ENCODE peak calls at places on chromosomes 1 and 21, in six cellular contexts. A is thoracic aorta, M is pancreas, F is stomach, K is heart left ventricle, L is IMR-90. G is an unnamed sample. For H3K4me1, the result is how much of the 10 kb centered on the place peaks cover.

GRCh38 chr1:218787826-218788225 is 385.9 kb upstream of the LYPLAL1 start:
- DNase-seq in L (no peak), A (no peak), K (no peak), F (no peak), M (no peak), G (no peak)

GRCh38 chr1:9284061-9284460 is 8.6 kb upstream of the SPSB1 start:
- DNase-seq in M (no peak), L (no peak), F (no peak), A (no peak), K (no peak), G (no peak)

GRCh38 chr1:59100975-59101374 is 195.9 kb upstream of the FGGY start:
- DNase-seq in A (no peak), K (no peak), F (no peak), L (peak), M (no peak), G (no peak)

GRCh38 chr1:33094971-33095604 is 14.1 kb downstream of the AZIN2 start:
- DNase-seq in M (peak), K (no peak), L (peak), A (no peak), F (peak), G (no peak)

GRCh38 chr1:9473032-9473792 is 66.1 kb upstream of the SLC25A33 start:
- DNase-seq in K (peak), A (peak), M (no peak), F (peak), L (peak), G (no peak)

GRCh38 chr1:21291184-21291583 is 921 bp upstream of the ECE1 start:
- DNase-seq in A (no peak), K (peak), M (no peak), L (no peak), F (no peak), G (no peak)

GRCh38 chr1:205950280-205950679 is 7.0 kb upstream of the SLC26A9 start:
- DNase-seq in A (no peak), L (peak), K (no peak), M (peak), F (peak), G (no peak)

GRCh38 chr1:192513697-192514096 is 61.9 kb upstream of the RGS1 start:
- DNase-seq in A (no peak), M (no peak), F (no peak), L (no peak), K (no peak), G (no peak)

GRCh38 chr21:35222541-35222941 is 173.4 kb upstream of the RUNX1 start:
- DNase-seq in F (no peak), K (no peak), M (no peak), A (no peak), L (no peak), G (no peak)

GRCh38 chr1:19643602-19644419 is at the start of gene NBL1:
- DNase-seq in L (peak), K (peak), A (no peak), F (peak), M (peak), G (peak)

GRCh38 chr1:44031051-44031899 is at the start of gene SLC6A9:
- DNase-seq in K (no peak), M (peak), F (peak), A (peak), L (peak), G (no peak)

GRCh38 chr1:31434101-31434871 is 21.3 kb downstream of the SERINC2 start:
- DNase-seq in A (no peak), K (no peak), M (no peak), F (peak), L (no peak), G (peak)

GRCh38 chr1:192489748-192490147 is 85.8 kb upstream of the RGS1 start:
- DNase-seq in K (no peak), F (peak), L (peak), A (peak), M (peak), G (peak)

GRCh38 chr1:36729289-36729688 is 246.6 kb upstream of the CSF3R start:
- DNase-seq in M (no peak), F (no peak), L (no peak), A (no peak), K (no peak), G (no peak)

GRCh38 chr1:226882187-226882586 is 11.8 kb downstream of the PSEN2 start:
- DNase-seq in F (no peak), M (no peak), K (no peak), L (no peak), A (no peak), G (no peak)

GRCh38 chr1:214002472-214002871 is 14.7 kb downstream of the PROX1 start:
- DNase-seq in M (no peak), F (no peak), A (no peak), L (peak), K (no peak), G (no peak)

GRCh38 chr1:221637641-221638041 is 104.2 kb downstream of the DUSP10 start:
- DNase-seq in F (no peak), K (no peak), L (peak), A (no peak), M (no peak), G (no peak)

GRCh38 chr1:98172578-98172977 is 251.7 kb upstream of the DPYD start:
- DNase-seq in K (no peak), F (no peak), A (no peak), L (peak), M (no peak), G (no peak)

GRCh38 chr1:235411489-235412486 is 44.6 kb downstream of the TBCE start:
- DNase-seq in F (peak), K (no peak), A (no peak), L (no peak), M (no peak), G (no peak)

GRCh38 chr1:64685942-64686341 is 58.9 kb upstream of the RAVER2 start:
- DNase-seq in A (no peak), M (no peak), K (no peak), F (no peak), L (no peak), G (no peak)

GRCh38 chr1:7987528-7987927 is 26.0 kb downstream of the PARK7 start:
- DNase-seq in L (no peak), A (no peak), F (no peak), K (no peak), M (no peak), G (no peak)

GRCh38 chr1:110556471-110556807 is 37.5 kb upstream of the KCNA10 start:
- DNase-seq in F (no peak), M (no peak), A (no peak), K (no peak), L (no peak), G (no peak)

GRCh38 chr1:18794561-18794960 is 64.9 kb downstream of the TAS1R2 start:
- DNase-seq in A (no peak), K (no peak), F (no peak), M (no peak), L (no peak), G (no peak)

GRCh38 chr1:71228236-71228635 is 147.4 kb upstream of the ZRANB2 start:
- DNase-seq in F (no peak), M (no peak), K (no peak), L (no peak), A (no peak), G (no peak)

GRCh38 chr1:160407819-160408801 is 7.7 kb downstream of the VANGL2 start:
- DNase-seq in K (no peak), M (no peak), F (no peak), A (no peak), L (no peak), G (no peak)

GRCh38 chr21:39087238-39087975 is 95.8 kb downstream of the PSMG1 start:
- DNase-seq in L (no peak), F (no peak), M (no peak), K (peak), A (no peak), G (peak)

GRCh38 chr1:56515898-56516538 is 63.3 kb downstream of the PLPP3 start:
- DNase-seq in A (no peak), K (no peak), M (no peak), F (no peak), L (no peak), G (no peak)

GRCh38 chr21:44617071-44617501 is 5.2 kb downstream of the KRTAP10-8 start:
- DNase-seq in A (no peak), K (no peak), M (no peak), F (no peak), L (no peak), G (no peak)

GRCh38 chr21:44619886-44620285 is 7.0 kb upstream of the KRTAP10-9 start:
- DNase-seq in F (no peak), A (no peak), L (no peak), K (no peak), M (no peak), G (no peak)

GRCh38 chr21:44616591-44616926 is 4.7 kb downstream of the KRTAP10-8 start:
- DNase-seq in F (no peak), M (no peak), K (no peak), A (no peak), L (no peak), G (no peak)

GRCh38 chr21:44618504-44618903 is 6.6 kb downstream of the KRTAP10-8 start:
- DNase-seq in A (no peak), F (no peak), K (peak), M (no peak), L (peak), G (no peak)

GRCh38 chr21:44618909-44619308 is 7.0 kb downstream of the KRTAP10-8 start:
- DNase-seq in K (no peak), F (no peak), L (no peak), M (no peak), A (no peak), G (no peak)
- H3K27ac ChIP-seq in K (no peak), F (peak), L (no peak), M (no peak), A (no peak), G (no peak)

GRCh38 chr1:168265596-168265995 is 15.1 kb upstream of the TBX19 start:
- DNase-seq in M (no peak), F (no peak), A (no peak), L (no peak), K (no peak), G (no peak)
- H3K4me1 ChIP-seq in M (under half), F (under half), A (under half), L (under half), K (under half), G (under half)

DNA sequence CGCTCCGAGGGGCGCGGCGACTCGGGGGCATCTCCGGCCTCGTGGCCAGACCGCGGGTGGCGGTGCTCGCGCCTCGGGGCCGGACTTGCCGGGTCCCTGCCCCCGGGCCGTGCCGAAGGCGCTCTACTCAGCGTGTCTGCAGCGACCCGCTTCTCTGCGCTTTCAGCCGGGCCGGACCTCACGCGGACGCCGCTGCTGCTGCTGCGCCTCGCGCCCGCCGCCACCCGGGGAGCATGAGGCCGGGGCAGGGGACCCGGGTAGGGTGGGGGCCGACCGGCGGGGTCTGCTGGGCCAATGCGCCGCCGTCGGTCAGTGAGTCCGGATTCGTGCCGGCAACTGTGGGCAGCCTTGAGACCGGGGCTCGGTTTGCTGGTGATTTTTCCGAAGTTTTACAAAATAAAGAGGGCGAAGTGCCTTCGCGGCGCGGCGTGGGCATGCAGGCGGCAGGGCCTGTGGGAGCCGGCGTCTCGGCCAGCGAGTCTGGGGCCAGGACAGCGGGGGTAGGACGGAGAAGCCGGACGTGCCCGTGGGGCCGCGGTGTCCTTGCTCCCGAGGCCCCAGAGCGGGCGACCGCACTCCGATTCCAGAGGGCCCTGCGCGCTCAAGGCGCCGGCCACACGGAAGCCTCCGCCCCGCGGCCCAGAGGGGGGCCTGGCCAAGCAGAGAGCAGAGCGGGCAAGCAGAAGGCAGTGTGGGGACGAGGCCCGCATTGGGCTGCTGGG is 749 bp downstream of the FAM163A start:
- DNase-seq in K (no peak), A (no peak), L (no peak), F (no peak), M (no peak), G (no peak)
- H3K4me3 ChIP-seq in K (peak), A (peak), L (no peak), F (peak), M (peak), G (peak)

DNA sequence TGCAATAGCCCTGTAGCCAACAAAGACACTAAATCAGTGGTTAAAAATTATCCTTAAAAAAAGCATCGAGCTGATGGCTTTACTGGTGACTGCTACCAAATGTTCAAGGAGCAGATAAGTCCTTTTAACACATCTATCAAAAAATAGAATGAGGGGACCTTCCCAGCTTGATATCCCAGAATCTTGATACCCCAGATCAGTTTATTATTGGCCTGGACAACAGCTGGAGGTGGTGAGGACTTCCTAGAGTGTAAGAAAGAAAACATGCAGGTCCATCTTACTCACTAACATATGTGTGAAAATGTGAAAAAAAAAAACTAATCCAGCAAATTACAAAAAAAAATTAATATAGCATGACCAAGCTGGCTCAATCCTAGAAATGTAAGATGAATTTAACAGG is 21.3 kb downstream of the CHIT1 start:
- DNase-seq in M (no peak), L (no peak), F (no peak), K (no peak), A (no peak), G (no peak)
- H3K27ac ChIP-seq in M (no peak), L (no peak), F (no peak), K (no peak), A (no peak), G (no peak)

GRCh38 chr1:115765091-115765490 is 3.4 kb downstream of the CASQ2 start:
- DNase-seq in M (no peak), L (no peak), A (no peak), K (no peak), F (no peak), G (no peak)

GRCh38 chr1:115762792-115763191 is 5.7 kb downstream of the CASQ2 start:
- DNase-seq in L (no peak), A (no peak), F (no peak), K (no peak), M (no peak), G (no peak)

GRCh38 chr1:115767403-115767802 is 1.1 kb downstream of the CASQ2 start:
- DNase-seq in L (no peak), M (no peak), A (no peak), K (no peak), F (no peak), G (no peak)

GRCh38 chr1:115761601-115762302 is 6.8 kb downstream of the CASQ2 start:
- DNase-seq in A (no peak), L (no peak), M (no peak), F (no peak), K (no peak), G (no peak)

DNA sequence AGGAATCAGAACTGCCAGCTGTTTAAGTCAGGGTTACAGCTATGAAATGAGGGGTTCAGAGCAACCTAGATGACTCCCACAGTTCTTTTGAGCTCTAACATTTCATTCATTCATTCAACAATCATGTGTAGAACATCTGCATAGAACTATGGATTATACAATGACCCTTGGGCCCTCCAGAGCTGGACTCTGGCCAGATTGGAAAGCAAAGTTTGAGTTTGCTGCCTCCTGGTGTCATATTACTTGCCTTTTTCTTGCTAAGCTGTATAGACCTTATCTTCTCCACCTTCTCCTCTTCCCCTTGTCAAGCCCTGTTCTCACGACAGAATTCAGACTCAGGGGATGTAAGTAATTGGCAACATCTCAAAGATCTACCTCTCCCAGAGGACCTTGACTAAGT is 4.0 kb downstream of the CASQ2 start:
- DNase-seq in L (peak), F (peak), M (peak), K (no peak), A (no peak), G (no peak)
- H3K4me1 ChIP-seq in L (under half), F (under half), M (under half), K (under half), A (under half), G (under half)

DNA sequence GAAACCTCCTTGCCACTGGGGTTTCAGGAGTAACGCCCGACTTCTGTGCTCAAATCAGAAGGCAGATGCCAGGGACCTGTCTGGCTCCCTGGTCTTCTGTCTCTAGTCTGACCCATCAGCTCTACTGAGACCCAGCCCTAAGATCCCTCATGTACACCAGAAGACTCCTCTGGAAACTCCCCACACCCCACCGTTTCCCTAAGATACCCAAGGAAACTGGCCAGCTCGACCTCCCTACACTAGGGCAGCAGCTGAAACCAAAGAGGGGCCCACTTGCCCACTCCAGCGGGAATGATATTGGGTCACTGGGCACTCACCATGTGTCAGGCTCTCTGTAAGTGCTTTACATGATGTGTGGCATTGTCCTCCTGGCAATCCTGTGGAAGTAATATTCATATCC is 469 bp upstream of the S100A16 start:
- DNase-seq in F (no peak), K (no peak), A (no peak), M (no peak), L (no peak), G (no peak)
- H3K4me3 ChIP-seq in F (peak), K (peak), A (peak), M (no peak), L (no peak), G (peak)

DNA sequence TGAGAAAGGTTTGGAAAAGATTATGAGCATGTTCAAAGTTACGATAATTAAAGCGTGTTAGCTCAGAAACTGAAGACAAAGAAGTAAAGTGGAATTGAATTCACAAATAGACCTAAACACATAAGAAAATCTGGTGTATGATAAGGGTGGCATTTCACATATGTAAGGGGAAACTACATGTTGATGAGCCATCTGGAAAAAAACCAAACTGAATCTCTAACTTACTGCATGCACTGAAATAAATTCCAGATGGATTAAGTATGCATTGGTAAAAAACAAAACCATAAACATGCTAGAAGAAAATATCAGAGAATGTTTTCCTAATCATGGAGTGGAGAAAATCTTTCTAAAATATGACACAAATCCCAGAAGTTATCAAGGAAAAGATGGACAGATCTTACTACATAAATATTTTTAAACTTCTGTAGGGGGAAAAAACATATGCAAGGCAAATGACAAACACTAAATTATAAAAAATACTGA is 34.0 kb upstream of the CTPS1 start:
- DNase-seq in M (no peak), A (no peak), F (no peak), L (peak), K (no peak), G (no peak)
- H3K27ac ChIP-seq in M (peak), A (peak), F (peak), L (peak), K (no peak), G (peak)